ENCODE peak calls at places on chromosomes 6 and 20, in seven cellular contexts. T, W, L, Y, S, B and C are unnamed samples.

GRCh38 chr6:3910264-3910663 is 61.1 kb downstream of the FAM50B start:
- DNase-seq in T (no peak), W (no peak), L (no peak), Y (no peak), S (no peak), B (no peak), C (no peak)

GRCh38 chr6:52612336-52613096 is 35.7 kb upstream of the TRAM2 start:
- DNase-seq in T (no peak), W (no peak), L (no peak), Y (peak; percentile 32), S (no peak), B (no peak), C (no peak)

GRCh38 chr20:4179545-4179944 is 164.2 kb upstream of the RNF24 start:
- DNase-seq in T (no peak), W (no peak), L (no peak), Y (no peak), S (no peak), B (no peak), C (no peak)

GRCh38 chr6:111482236-111482958 is 621 bp downstream of the REV3L start:
- DNase-seq in T (peak; percentile 34), W (peak; percentile 57), L (peak; percentile 48), Y (peak; percentile 45), S (peak; percentile 40), B (peak; percentile 79), C (peak; percentile 34)

GRCh38 chr6:37103169-37104039 is 66.5 kb upstream of the PIM1 start:
- DNase-seq in T (no peak), W (peak; percentile 93), L (peak; percentile 44), Y (no peak), S (peak; percentile 60), B (peak; percentile 71), C (no peak)

GRCh38 chr20:36544134-36545018 is 3.1 kb downstream of the MYL9 start:
- DNase-seq in T (no peak), W (no peak), L (no peak), Y (peak; percentile 62), S (peak; percentile 70), B (peak; percentile 88), C (no peak)

GRCh38 chr20:19726126-19726525 is 31.9 kb upstream of the RIN2 start:
- DNase-seq in T (no peak), W (no peak), L (no peak), Y (peak; percentile 28), S (no peak), B (no peak), C (no peak)

GRCh38 chr20:46835418-46835817 is 59.2 kb upstream of the EYA2 start:
- DNase-seq in T (no peak), W (no peak), L (no peak), Y (no peak), S (no peak), B (no peak), C (no peak)

GRCh38 chr6:71107935-71108420 is 151.1 kb upstream of the B3GAT2 start:
- DNase-seq in T (no peak), W (no peak), L (no peak), Y (peak; percentile 81), S (no peak), B (no peak), C (no peak)

GRCh38 chr6:139007428-139007827 is 19.4 kb upstream of the REPS1 start:
- DNase-seq in T (no peak), W (no peak), L (no peak), Y (no peak), S (no peak), B (no peak), C (no peak)

DNA sequence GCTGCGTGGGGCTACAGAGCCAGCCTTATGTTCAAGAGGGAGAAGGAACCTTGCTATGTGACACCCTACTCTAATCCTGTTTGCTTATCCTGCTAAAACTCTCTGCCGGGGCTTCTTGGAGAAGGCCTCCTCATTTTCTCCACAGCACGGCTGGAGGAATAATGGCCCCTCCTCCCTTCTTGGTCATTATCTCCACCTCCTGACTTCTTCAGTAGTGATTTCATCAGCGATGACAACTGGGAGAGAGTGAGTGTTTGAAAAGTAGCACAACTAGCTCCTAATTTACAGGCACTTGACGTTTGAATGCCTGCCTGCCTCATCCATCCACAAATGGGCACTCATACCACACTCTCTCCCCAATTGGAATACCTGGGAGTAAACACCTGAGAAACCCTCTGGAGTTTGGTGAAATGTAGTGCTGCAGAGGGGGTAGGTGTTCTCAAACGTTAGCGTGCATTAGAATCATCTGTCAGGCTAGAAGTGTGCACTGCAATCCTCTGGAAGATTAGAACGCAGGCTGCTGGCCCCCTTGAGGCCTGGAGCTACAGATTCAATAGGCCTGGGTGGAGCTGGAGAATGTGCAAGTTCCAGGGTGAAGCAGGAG is 148.5 kb downstream of the FOXC1 start:
- DNase-seq in T (no peak), W (no peak), L (no peak), Y (no peak), S (no peak), B (no peak), C (no peak)
- TF ChIP-seq CTCF in T (no peak), W (no peak), L (no peak), Y (no peak), S (no peak), B (no peak), C (no peak)

GRCh38 chr20:50345712-50346371 is 155.2 kb downstream of the CEBPB start:
- DNase-seq in T (no peak), W (no peak), L (no peak), Y (no peak), S (no peak), B (no peak), C (no peak)

GRCh38 chr20:50343125-50343489 is 152.5 kb downstream of the CEBPB start:
- DNase-seq in T (no peak), W (no peak), L (no peak), Y (no peak), S (no peak), B (no peak), C (no peak)

GRCh38 chr20:50343490-50344179 is 153.0 kb downstream of the CEBPB start:
- DNase-seq in T (no peak), W (no peak), L (peak; percentile 76), Y (no peak), S (no peak), B (no peak), C (no peak)

GRCh38 chr20:50342638-50343102 is 152.0 kb downstream of the CEBPB start:
- DNase-seq in T (no peak), W (no peak), L (no peak), Y (no peak), S (no peak), B (no peak), C (no peak)

DNA sequence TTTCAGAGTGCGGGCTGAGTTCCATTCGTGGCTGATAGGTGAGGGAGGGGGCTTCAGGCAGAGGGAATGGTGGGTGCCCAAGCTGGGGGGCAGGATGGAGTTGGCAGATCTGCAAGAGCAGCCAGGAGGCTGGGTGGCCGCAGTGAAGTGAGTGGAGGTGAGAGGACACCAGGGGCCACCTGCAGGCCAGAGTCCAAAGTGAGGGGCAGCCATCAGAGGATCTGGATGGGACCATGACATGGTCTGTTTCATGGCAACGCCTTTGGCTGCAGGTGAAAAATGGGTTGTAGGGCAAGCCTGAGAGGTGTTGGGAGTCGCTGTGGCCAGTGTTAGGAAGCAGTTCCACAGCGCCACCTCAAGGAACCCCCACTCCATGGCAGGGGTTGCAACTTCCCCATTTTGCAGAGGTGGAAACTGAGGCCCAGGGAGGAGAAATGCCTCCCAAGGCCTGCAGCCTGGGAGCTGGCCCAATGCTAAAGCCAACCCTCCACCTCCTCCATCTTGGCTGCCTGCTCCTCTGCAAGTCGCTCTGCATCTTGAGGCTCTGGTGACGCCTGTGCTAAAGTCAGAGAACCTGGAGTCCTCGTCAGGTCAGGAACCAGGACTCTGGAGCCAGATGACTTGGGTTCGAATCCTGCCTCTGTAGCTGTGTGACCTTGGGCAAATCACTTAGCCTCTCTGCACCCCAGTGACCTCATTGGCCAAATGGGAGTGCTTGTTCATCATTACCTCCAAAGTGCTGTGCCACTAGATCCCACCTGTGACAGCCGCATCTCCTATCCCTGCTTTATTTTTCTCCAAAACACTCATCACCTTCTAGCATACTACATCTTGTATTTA is 153.8 kb downstream of the CEBPB start:
- DNase-seq in T (no peak), W (no peak), L (no peak), Y (no peak), S (no peak), B (no peak), C (no peak)
- TF ChIP-seq CTCF in T (no peak), W (no peak), L (peak; percentile 29), Y (peak; percentile 28), S (peak; percentile 13), B (no peak), C (no peak)

GRCh38 chr6:41426888-41427641 is 91.7 kb downstream of the NCR2 start:
- DNase-seq in T (no peak), W (no peak), L (no peak), Y (no peak), S (no peak), B (no peak), C (no peak)

GRCh38 chr6:41428995-41429417 is 93.6 kb downstream of the NCR2 start:
- DNase-seq in T (peak; percentile 49), W (peak; percentile 35), L (no peak), Y (peak; percentile 59), S (peak; percentile 44), B (peak; percentile 85), C (no peak)

GRCh38 chr6:41426438-41426851 is 91.0 kb downstream of the NCR2 start:
- DNase-seq in T (no peak), W (no peak), L (no peak), Y (peak; percentile 20), S (no peak), B (no peak), C (no peak)

GRCh38 chr6:41428402-41428994 is 93.1 kb downstream of the NCR2 start:
- DNase-seq in T (no peak), W (peak; percentile 51), L (peak; percentile 44), Y (peak; percentile 16), S (no peak), B (peak; percentile 81), C (no peak)

GRCh38 chr6:41427642-41428401 is 92.4 kb downstream of the NCR2 start:
- DNase-seq in T (peak; percentile 63), W (peak; percentile 63), L (peak; percentile 61), Y (peak; percentile 25), S (peak; percentile 43), B (peak; percentile 75), C (no peak)
- TF ChIP-seq CTCF in T (peak; percentile 12), W (peak; percentile 21), L (peak; percentile 51), Y (no peak), S (peak; percentile 51), B (no peak), C (no peak)

GRCh38 chr6:169286961-169287360 is 33.3 kb upstream of the THBS2 start:
- DNase-seq in T (no peak), W (no peak), L (no peak), Y (no peak), S (no peak), B (no peak), C (no peak)

GRCh38 chr6:169289671-169290408 is 36.2 kb upstream of the THBS2 start:
- DNase-seq in T (no peak), W (no peak), L (no peak), Y (peak; percentile 97), S (peak; percentile 45), B (peak; percentile 78), C (no peak)

GRCh38 chr6:169287675-169288074 is 34.0 kb upstream of the THBS2 start:
- DNase-seq in T (no peak), W (no peak), L (no peak), Y (no peak), S (no peak), B (no peak), C (no peak)

GRCh38 chr6:169289257-169289656 is 35.6 kb upstream of the THBS2 start:
- DNase-seq in T (no peak), W (no peak), L (no peak), Y (no peak), S (no peak), B (no peak), C (no peak)

DNA sequence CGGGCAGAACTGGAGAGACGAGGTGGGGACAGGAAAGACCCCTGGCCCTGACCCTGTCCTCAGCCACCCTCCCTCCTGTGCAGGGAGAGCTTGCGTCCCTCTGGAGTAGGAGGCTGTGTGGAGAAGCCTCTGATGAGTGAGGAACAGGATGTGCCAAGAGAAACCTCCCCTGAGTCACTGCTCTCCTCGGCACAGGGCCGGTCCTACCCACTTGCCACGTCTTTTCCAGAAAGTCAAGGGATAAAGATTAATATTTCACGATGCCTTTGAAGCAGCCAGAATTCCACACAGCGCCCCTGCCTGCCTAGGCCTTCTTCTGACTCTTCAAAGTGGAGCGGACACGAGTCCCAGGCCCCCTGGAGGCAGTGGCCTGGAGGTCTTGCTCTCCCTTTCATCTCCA is 34.9 kb upstream of the THBS2 start:
- DNase-seq in T (no peak), W (no peak), L (no peak), Y (peak; percentile 83), S (peak; percentile 31), B (peak; percentile 81), C (no peak)
- TF ChIP-seq CTCF in T (no peak), W (no peak), L (no peak), Y (no peak), S (no peak), B (no peak), C (no peak)